ENCODE peak calls at places on chromosome 4, in six cellular contexts. F, K, S, G, C and A are unnamed samples.

GRCh38 chr4:163107754-163108153 is 58.9 kb downstream of the NAF1 start:
- DNase-seq in G (no peak), C (no peak), K (peak; percentile 47), S (no peak), F (no peak), A (no peak)

GRCh38 chr4:66575024-66575696 is 904.9 kb upstream of the EPHA5 start:
- DNase-seq in K (peak; percentile 73), F (no peak), G (peak; percentile 59), S (no peak), C (no peak), A (no peak)

GRCh38 chr4:153522800-153523089 is 56.6 kb downstream of the TMEM131L start:
- DNase-seq in F (no peak), S (no peak), G (no peak), C (no peak), K (no peak), A (no peak)

GRCh38 chr4:183011213-183011907 is 87.7 kb upstream of the WWC2 start:
- DNase-seq in K (peak; percentile 5), C (no peak), G (no peak), S (no peak), F (no peak), A (no peak)

GRCh38 chr4:91035276-91035675 is 908.1 kb downstream of the CCSER1 start:
- DNase-seq in F (no peak), K (no peak), G (no peak), S (no peak), C (no peak), A (no peak)

GRCh38 chr4:39706334-39706733 is 8.4 kb downstream of the UBE2K start:
- DNase-seq in S (no peak), C (no peak), F (no peak), G (peak; percentile 58), K (peak; percentile 87), A (no peak)

GRCh38 chr4:98468744-98469143 is 189.7 kb downstream of the TSPAN5 start:
- DNase-seq in S (no peak), C (no peak), K (peak; percentile 67), F (no peak), G (no peak), A (peak; percentile 8)

GRCh38 chr4:132504438-132504837 is 644.7 kb upstream of the PCDH10 start:
- DNase-seq in K (no peak), F (no peak), G (no peak), C (no peak), S (no peak), A (no peak)

GRCh38 chr4:148103647-148104355 is 338.4 kb downstream of the NR3C2 start:
- DNase-seq in G (no peak), F (no peak), C (no peak), K (no peak), S (no peak), A (no peak)

GRCh38 chr4:159977907-159978617 is 875.2 kb downstream of the RAPGEF2 start:
- DNase-seq in F (no peak), G (no peak), K (no peak), S (no peak), C (no peak), A (no peak)

GRCh38 chr4:120517966-120518365 is 404.6 kb downstream of the PRDM5 start:
- DNase-seq in F (no peak), C (no peak), S (no peak), K (peak; percentile 91), G (peak; percentile 9), A (no peak)

GRCh38 chr4:3766207-3766790 is at the start of gene ADRA2C:
- DNase-seq in K (no peak), S (no peak), C (peak; percentile 64), F (peak; percentile 73), G (peak; percentile 20), A (peak; percentile 26)

GRCh38 chr4:81255524-81255923 is 40.5 kb upstream of the PRKG2 start:
- DNase-seq in K (peak; percentile 94), S (no peak), G (no peak), F (no peak), C (no peak), A (no peak)

GRCh38 chr4:69731261-69731660 is 29.2 kb downstream of the SULT1B1 start:
- DNase-seq in F (no peak), S (no peak), G (no peak), C (no peak), K (peak; percentile 89), A (no peak)

GRCh38 chr4:38868055-38868965 is 704 bp downstream of the FAM114A1 start:
- DNase-seq in C (peak; percentile 31), G (no peak), S (peak; percentile 9), F (peak; percentile 38), K (peak; percentile 45), A (peak; percentile 6)

GRCh38 chr4:32485976-32486375 is 1765.8 kb downstream of the PCDH7 start:
- DNase-seq in G (no peak), S (no peak), F (no peak), C (no peak), K (no peak), A (no peak)

GRCh38 chr4:131499139-131499873 is 1649.8 kb upstream of the PCDH10 start:
- DNase-seq in K (peak; percentile 81), S (no peak), C (no peak), G (no peak), F (no peak), A (no peak)

GRCh38 chr4:155617312-155617711 is 49.3 kb upstream of the GUCY1A1 start:
- DNase-seq in G (no peak), C (no peak), K (no peak), S (no peak), F (no peak), A (no peak)

GRCh38 chr4:4673070-4673469 is 131.2 kb upstream of the STX18 start:
- DNase-seq in G (no peak), K (peak; percentile 80), C (peak; percentile 88), F (peak; percentile 74), S (no peak), A (peak; percentile 31)

GRCh38 chr4:99410075-99410474 is 25.1 kb downstream of the ADH7 start:
- DNase-seq in C (no peak), F (no peak), G (no peak), K (no peak), S (no peak), A (no peak)

GRCh38 chr4:54064317-54065275 is at the start of gene CHIC2:
- DNase-seq in K (peak; percentile 91), C (peak; percentile 96), G (peak; percentile 85), S (peak; percentile 89), F (peak; percentile 94), A (peak; percentile 89)

GRCh38 chr4:1234811-1235292 is 14.1 kb downstream of the CTBP1 start:
- DNase-seq in G (no peak), F (no peak), K (no peak), S (no peak), C (no peak), A (no peak)

GRCh38 chr4:8247047-8247930 is 22.3 kb upstream of the HTRA3 start:
- DNase-seq in K (peak; percentile 51), S (no peak), C (no peak), F (no peak), G (peak; percentile 71), A (no peak)

DNA sequence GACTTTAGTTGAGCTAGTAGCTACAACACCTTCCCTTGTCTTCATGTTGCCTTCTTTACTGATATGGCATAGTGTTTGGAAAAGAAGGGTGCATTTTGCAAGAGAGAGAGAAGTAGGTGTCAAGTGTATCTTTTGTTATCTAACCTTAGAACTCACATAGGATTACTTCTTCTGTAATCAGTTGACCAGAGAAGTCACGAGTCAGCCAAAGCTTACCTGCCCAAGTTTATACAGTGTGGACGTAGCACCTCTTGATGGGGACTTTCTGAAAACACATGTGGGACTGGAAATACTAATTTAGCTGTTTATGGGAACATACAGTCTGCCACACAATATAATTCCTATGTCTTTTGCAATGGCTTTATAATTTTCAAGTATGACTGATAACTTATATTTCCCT is 56.0 kb downstream of the UGT8 start:
- DNase-seq in G (no peak), S (no peak), K (no peak), F (no peak), C (no peak), A (no peak)
- TF ChIP-seq CTCF in G (no peak), S (no peak), K (no peak), F (no peak), C (no peak), A (no peak)

DNA sequence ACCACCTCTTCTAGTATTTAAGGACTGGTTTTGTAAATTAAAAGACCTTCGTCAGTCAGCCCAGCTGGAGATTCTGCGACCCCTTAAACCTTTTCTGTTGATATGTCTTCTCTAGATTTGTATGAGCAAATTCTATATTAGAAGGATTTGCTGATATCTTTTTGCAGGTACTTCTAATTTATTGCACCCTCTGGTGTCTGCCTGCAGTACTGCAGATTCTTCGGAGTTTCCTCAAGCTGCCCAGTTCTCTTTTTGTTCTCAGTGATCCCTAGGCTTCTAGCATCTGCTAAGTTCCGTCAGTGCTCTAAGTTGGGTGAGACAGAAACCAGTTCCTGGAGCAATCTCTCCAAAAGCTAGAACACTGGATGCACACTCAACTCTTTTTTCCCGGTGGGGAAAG is 545.2 kb downstream of the C4orf33 start:
- DNase-seq in G (peak; percentile 16), C (peak; percentile 59), F (peak; percentile 69), S (peak; percentile 39), K (peak; percentile 60), A (peak; percentile 60)
- TF ChIP-seq CTCF in G (peak; percentile 63), C (peak; percentile 61), F (peak; percentile 78), S (peak; percentile 75), K (peak; percentile 72), A (peak; percentile 83)

GRCh38 chr4:14749910-14750309 is 252.4 kb upstream of the CPEB2 start:
- DNase-seq in S (no peak), C (no peak), F (peak; percentile 76), G (no peak), K (peak; percentile 39), A (no peak)
- TF ChIP-seq CTCF in S (peak; percentile 24), C (no peak), F (peak; percentile 91), G (peak; percentile 9), K (peak; percentile 40), A (peak; percentile 51)

DNA sequence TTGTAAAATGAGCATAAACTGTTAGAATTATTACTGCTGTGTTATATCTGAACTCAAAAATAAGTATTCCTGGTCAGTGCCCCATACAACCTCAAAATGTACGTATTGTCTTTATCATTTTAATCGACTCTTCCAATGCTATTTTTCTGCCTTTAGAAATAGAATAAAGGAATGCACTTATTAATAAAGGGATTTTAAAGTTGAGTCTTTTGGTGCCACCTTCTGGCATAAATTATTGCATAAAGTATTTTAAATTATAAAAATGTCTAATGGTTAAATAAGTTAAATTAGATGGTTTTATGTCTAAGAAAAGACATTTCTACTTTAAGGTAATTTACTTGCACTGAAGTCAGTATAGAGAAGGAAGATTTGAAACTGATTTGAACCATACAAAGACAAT is 424.0 kb upstream of the NDST4 start:
- DNase-seq in S (no peak), C (no peak), F (no peak), G (no peak), K (peak; percentile 15), A (no peak)
- TF ChIP-seq CTCF in S (no peak), C (no peak), F (no peak), G (no peak), K (no peak), A (no peak)

GRCh38 chr4:57442241-57442640 is 332.1 kb upstream of the IGFBP7 start:
- DNase-seq in S (no peak), C (no peak), G (no peak), F (no peak), K (no peak), A (no peak)

GRCh38 chr4:57448452-57448851 is 338.3 kb upstream of the IGFBP7 start:
- DNase-seq in F (no peak), C (no peak), K (no peak), S (no peak), G (no peak), A (no peak)

GRCh38 chr4:57443308-57444243 is 333.4 kb upstream of the IGFBP7 start:
- DNase-seq in G (no peak), K (no peak), F (no peak), S (no peak), C (no peak), A (no peak)

GRCh38 chr4:57437649-57438048 is 327.5 kb upstream of the IGFBP7 start:
- DNase-seq in F (no peak), C (no peak), G (no peak), S (no peak), K (no peak), A (no peak)

GRCh38 chr4:57442834-57443291 is 332.7 kb upstream of the IGFBP7 start:
- DNase-seq in F (peak; percentile 66), C (peak; percentile 67), K (peak; percentile 31), S (peak; percentile 39), G (peak; percentile 26), A (peak; percentile 55)
- TF ChIP-seq CTCF in F (peak; percentile 91), C (peak; percentile 90), K (peak; percentile 63), S (peak; percentile 91), G (peak; percentile 86), A (peak; percentile 93)